ENCODE peak calls at places on chromosome 12, in ten cellular contexts. N is neuronal stem cell; T is activated T-cell treated with anti-CD3 and anti-CD28 coated beads, Interleukin-2, amount 50 U/mL, for 24 hours; A is stromal cell of bone marrow; M is CD8-positive, alpha-beta memory T cell; X is GM23248; U is NCI-H2029 treated with DMSO at 0.1 percent for 48 hours; B is NCI-H1105; H is nephron progenitor cell; W is mucosa of descending colon. V is an unnamed sample.

GRCh38 chr12:54749191-54749818 is 101.1 kb upstream of the DCD start:
- DNase-seq in N (peak), T (no peak), A (peak), M (peak), X (peak), U (peak), B (peak), H (peak), W (no peak), V (no peak)

GRCh38 chr12:120684523-120684932 is 2.4 kb upstream of the MLEC start:
- DNase-seq in N (no peak), T (no peak), A (no peak), M (no peak), X (peak), U (no peak), B (no peak), H (no peak), W (no peak), V (no peak)

GRCh38 chr12:47067176-47067575 is 12.2 kb upstream of the PCED1B start:
- DNase-seq in N (no peak), T (no peak), A (no peak), M (no peak), X (no peak), U (no peak), B (no peak), H (no peak), W (no peak), V (no peak)

GRCh38 chr12:52984136-52984535 is 22.1 kb upstream of the EIF4B start:
- DNase-seq in N (no peak), T (no peak), A (no peak), M (no peak), X (peak), U (no peak), B (no peak), H (no peak), W (no peak), V (no peak)

GRCh38 chr12:121328620-121329019 is 23.6 kb downstream of the ANAPC5 start:
- DNase-seq in N (no peak), T (no peak), A (no peak), M (no peak), X (no peak), U (no peak), B (no peak), H (no peak), W (no peak), V (no peak)

GRCh38 chr12:126156806-126157574 is 1091.8 kb downstream of the AACS start:
- DNase-seq in N (no peak), T (no peak), A (no peak), M (no peak), X (no peak), U (no peak), B (no peak), H (peak), W (no peak), V (no peak)

GRCh38 chr12:124147579-124147978 is 147.3 kb upstream of the RFLNA start:
- DNase-seq in N (no peak), T (no peak), A (no peak), M (no peak), X (no peak), U (no peak), B (no peak), H (no peak), W (no peak), V (no peak)

GRCh38 chr12:127685476-127686234 is 581.3 kb upstream of the TMEM132C start:
- DNase-seq in N (no peak), T (no peak), A (no peak), M (no peak), X (no peak), U (no peak), B (no peak), H (no peak), W (no peak), V (no peak)

GRCh38 chr12:104138747-104139186 is 757 bp upstream of the NFYB start:
- DNase-seq in N (peak), T (peak), A (no peak), M (no peak), X (peak), U (no peak), B (no peak), H (peak), W (no peak), V (peak)

GRCh38 chr12:104748790-104749189 is 209.3 kb downstream of the SLC41A2 start:
- DNase-seq in N (no peak), T (no peak), A (peak), M (no peak), X (peak), U (no peak), B (no peak), H (no peak), W (no peak), V (no peak)

GRCh38 chr12:90091809-90092208 is 383.2 kb upstream of the ATP2B1 start:
- DNase-seq in N (no peak), T (no peak), A (no peak), M (no peak), X (no peak), U (no peak), B (no peak), H (no peak), W (no peak), V (no peak)

GRCh38 chr12:100826323-100826722 is 31.7 kb downstream of the ANO4 start:
- DNase-seq in N (peak), T (no peak), A (peak), M (no peak), X (peak), U (no peak), B (no peak), H (peak), W (no peak), V (peak)

GRCh38 chr12:104749555-104749954 is 208.5 kb downstream of the SLC41A2 start:
- DNase-seq in N (no peak), T (no peak), A (no peak), M (no peak), X (no peak), U (no peak), B (no peak), H (no peak), W (no peak), V (no peak)

GRCh38 chr12:52398176-52398575 is 8.0 kb downstream of the KRT82 start:
- DNase-seq in N (no peak), T (no peak), A (no peak), M (no peak), X (peak), U (no peak), B (no peak), H (no peak), W (no peak), V (no peak)

GRCh38 chr12:95790912-95791849 is 617 bp upstream of the NTN4 start:
- DNase-seq in N (peak), T (peak), A (no peak), M (no peak), X (peak), U (no peak), B (no peak), H (peak), W (peak), V (peak)

GRCh38 chr12:10130042-10130441 is at the start of gene CLEC7A:
- DNase-seq in N (no peak), T (no peak), A (no peak), M (no peak), X (no peak), U (no peak), B (no peak), H (no peak), W (no peak), V (no peak)

GRCh38 chr12:107436836-107437235 is 248.8 kb upstream of the PWP1 start:
- DNase-seq in N (no peak), T (no peak), A (no peak), M (no peak), X (no peak), U (no peak), B (no peak), H (no peak), W (no peak), V (no peak)

GRCh38 chr12:94839347-94839746 is 164.2 kb downstream of the NDUFA12 start:
- DNase-seq in N (no peak), T (no peak), A (no peak), M (no peak), X (no peak), U (no peak), B (no peak), H (no peak), W (no peak), V (no peak)